ENCODE peak calls at places on chromosomes 4 and X, in nine cellular contexts. One of them, this sample, is unnamed.

GRCh38 chr4:46329118-46329976 is 60.6 kb downstream of the GABRA2 start:
- DNase-seq in AG04450: peak; percentile 7
- DNase-seq in heart right ventricle: no peak
- DNase-seq in left ventricle myocardium inferior: no peak
- DNase-seq in WERI-Rb-1: peak; percentile 68
- DNase-seq in mammary epithelial cell: peak; percentile 60
- DNase-seq in thoracic aorta: no peak
- DNase-seq in endodermal cell: peak; percentile 78
- DNase-seq in psoas muscle: no peak
- DNase-seq in this sample: no peak

GRCh38 chr4:110193822-110194761 is 4.3 kb downstream of the ELOVL6 start:
- DNase-seq in mammary epithelial cell: peak; percentile 93
- DNase-seq in left ventricle myocardium inferior: peak; percentile 52
- DNase-seq in WERI-Rb-1: peak; percentile 52
- DNase-seq in AG04450: peak; percentile 87
- DNase-seq in heart right ventricle: peak; percentile 35
- DNase-seq in endodermal cell: peak; percentile 95
- DNase-seq in thoracic aorta: no peak
- DNase-seq in psoas muscle: no peak
- DNase-seq in this sample: peak; percentile 98

GRCh38 chrX:45505214-45505613 is 304.5 kb upstream of the DIPK2B start:
- DNase-seq in WERI-Rb-1: no peak
- DNase-seq in endodermal cell: no peak
- DNase-seq in thoracic aorta: no peak
- DNase-seq in left ventricle myocardium inferior: no peak
- DNase-seq in psoas muscle: no peak
- DNase-seq in AG04450: peak; percentile 13
- DNase-seq in heart right ventricle: no peak
- DNase-seq in mammary epithelial cell: peak; percentile 91
- DNase-seq in this sample: peak; percentile 45

GRCh38 chrX:76555816-76556215 is 128.3 kb downstream of the MAGEE1 start:
- DNase-seq in heart right ventricle: no peak
- DNase-seq in thoracic aorta: no peak
- DNase-seq in WERI-Rb-1: peak; percentile 67
- DNase-seq in psoas muscle: no peak
- DNase-seq in endodermal cell: peak; percentile 81
- DNase-seq in mammary epithelial cell: peak; percentile 12
- DNase-seq in AG04450: no peak
- DNase-seq in left ventricle myocardium inferior: no peak
- DNase-seq in this sample: peak; percentile 36

GRCh38 chrX:18424482-18425198 is 768 bp upstream of the CDKL5 start:
- DNase-seq in mammary epithelial cell: peak; percentile 20
- DNase-seq in thoracic aorta: no peak
- DNase-seq in AG04450: peak; percentile 36
- DNase-seq in endodermal cell: no peak
- DNase-seq in psoas muscle: no peak
- DNase-seq in WERI-Rb-1: peak; percentile 77
- DNase-seq in left ventricle myocardium inferior: no peak
- DNase-seq in heart right ventricle: no peak
- DNase-seq in this sample: peak; percentile 26

GRCh38 chr4:120769227-120769626 is 153.3 kb downstream of the PRDM5 start:
- DNase-seq in WERI-Rb-1: no peak
- DNase-seq in thoracic aorta: no peak
- DNase-seq in AG04450: peak; percentile 82
- DNase-seq in heart right ventricle: no peak
- DNase-seq in mammary epithelial cell: peak; percentile 1
- DNase-seq in endodermal cell: no peak
- DNase-seq in left ventricle myocardium inferior: no peak
- DNase-seq in psoas muscle: no peak
- DNase-seq in this sample: peak; percentile 92

GRCh38 chr4:122542411-122543236 is 78.2 kb downstream of the IL21 start:
- DNase-seq in mammary epithelial cell: peak; percentile 14
- DNase-seq in endodermal cell: no peak
- DNase-seq in psoas muscle: no peak
- DNase-seq in left ventricle myocardium inferior: no peak
- DNase-seq in WERI-Rb-1: no peak
- DNase-seq in heart right ventricle: no peak
- DNase-seq in thoracic aorta: no peak
- DNase-seq in AG04450: peak; percentile 7
- DNase-seq in this sample: peak; percentile 73

GRCh38 chr4:57147335-57148060 is 37.3 kb upstream of the IGFBP7 start:
- DNase-seq in thoracic aorta: no peak
- DNase-seq in left ventricle myocardium inferior: no peak
- DNase-seq in mammary epithelial cell: no peak
- DNase-seq in AG04450: no peak
- DNase-seq in endodermal cell: no peak
- DNase-seq in WERI-Rb-1: no peak
- DNase-seq in heart right ventricle: no peak
- DNase-seq in psoas muscle: no peak
- DNase-seq in this sample: peak; percentile 77

GRCh38 chr4:36209941-36210663 is 34.2 kb downstream of the ARAP2 start:
- DNase-seq in thoracic aorta: no peak
- DNase-seq in endodermal cell: no peak
- DNase-seq in mammary epithelial cell: peak; percentile 8
- DNase-seq in left ventricle myocardium inferior: no peak
- DNase-seq in AG04450: no peak
- DNase-seq in WERI-Rb-1: no peak
- DNase-seq in heart right ventricle: no peak
- DNase-seq in psoas muscle: no peak
- DNase-seq in this sample: no peak

GRCh38 chr4:93384211-93384610 is 444.3 kb upstream of the ATOH1 start:
- DNase-seq in psoas muscle: no peak
- DNase-seq in WERI-Rb-1: no peak
- DNase-seq in left ventricle myocardium inferior: no peak
- DNase-seq in mammary epithelial cell: no peak
- DNase-seq in thoracic aorta: no peak
- DNase-seq in endodermal cell: no peak
- DNase-seq in AG04450: no peak
- DNase-seq in heart right ventricle: no peak
- DNase-seq in this sample: no peak

GRCh38 chr4:85812776-85813175 is 337.8 kb downstream of the ARHGAP24 start:
- DNase-seq in left ventricle myocardium inferior: no peak
- DNase-seq in WERI-Rb-1: no peak
- DNase-seq in mammary epithelial cell: peak; percentile 8
- DNase-seq in thoracic aorta: no peak
- DNase-seq in endodermal cell: no peak
- DNase-seq in AG04450: no peak
- DNase-seq in heart right ventricle: no peak
- DNase-seq in psoas muscle: no peak
- DNase-seq in this sample: peak; percentile 64

GRCh38 chrX:153411255-153411987 is at the start of gene ZFP92:
- DNase-seq in endodermal cell: no peak
- DNase-seq in mammary epithelial cell: no peak
- DNase-seq in thoracic aorta: no peak
- DNase-seq in heart right ventricle: peak; percentile 58
- DNase-seq in AG04450: no peak
- DNase-seq in WERI-Rb-1: no peak
- DNase-seq in left ventricle myocardium inferior: peak; percentile 38
- DNase-seq in psoas muscle: peak; percentile 56
- DNase-seq in this sample: no peak

GRCh38 chrX:130726661-130727060 is 176.3 kb downstream of the ENOX2 start:
- DNase-seq in WERI-Rb-1: no peak
- DNase-seq in left ventricle myocardium inferior: no peak
- DNase-seq in thoracic aorta: no peak
- DNase-seq in mammary epithelial cell: peak; percentile 72
- DNase-seq in AG04450: no peak
- DNase-seq in endodermal cell: no peak
- DNase-seq in heart right ventricle: no peak
- DNase-seq in psoas muscle: no peak
- DNase-seq in this sample: no peak

GRCh38 chr4:2408401-2408958 is 10.0 kb downstream of the ZFYVE28 start:
- DNase-seq in heart right ventricle: no peak
- DNase-seq in left ventricle myocardium inferior: no peak
- DNase-seq in thoracic aorta: no peak
- DNase-seq in WERI-Rb-1: peak; percentile 41
- DNase-seq in mammary epithelial cell: no peak
- DNase-seq in endodermal cell: peak; percentile 79
- DNase-seq in AG04450: no peak
- DNase-seq in psoas muscle: no peak
- DNase-seq in this sample: no peak

GRCh38 chrX:129777218-129777768 is 2.5 kb upstream of the SASH3 start:
- DNase-seq in thoracic aorta: no peak
- DNase-seq in heart right ventricle: peak; percentile 47
- DNase-seq in endodermal cell: no peak
- DNase-seq in WERI-Rb-1: no peak
- DNase-seq in mammary epithelial cell: no peak
- DNase-seq in left ventricle myocardium inferior: peak; percentile 31
- DNase-seq in psoas muscle: peak; percentile 68
- DNase-seq in AG04450: no peak
- DNase-seq in this sample: no peak

GRCh38 chrX:85859426-85859825 is 187.9 kb downstream of the CHM start:
- DNase-seq in thoracic aorta: no peak
- DNase-seq in heart right ventricle: no peak
- DNase-seq in WERI-Rb-1: no peak
- DNase-seq in mammary epithelial cell: no peak
- DNase-seq in AG04450: no peak
- DNase-seq in endodermal cell: no peak
- DNase-seq in left ventricle myocardium inferior: no peak
- DNase-seq in psoas muscle: no peak
- DNase-seq in this sample: no peak

GRCh38 chr4:22514431-22514830 is 1.4 kb downstream of the ADGRA3 start:
- DNase-seq in mammary epithelial cell: no peak
- DNase-seq in AG04450: no peak
- DNase-seq in psoas muscle: no peak
- DNase-seq in heart right ventricle: no peak
- DNase-seq in left ventricle myocardium inferior: no peak
- DNase-seq in WERI-Rb-1: no peak
- DNase-seq in thoracic aorta: no peak
- DNase-seq in endodermal cell: no peak
- DNase-seq in this sample: peak; percentile 5
- H3K4me3 ChIP-seq in mammary epithelial cell: peak overlapping the region; percentile 70
- H3K4me3 ChIP-seq in AG04450: peak overlapping the region; percentile 80
- H3K4me3 ChIP-seq in psoas muscle: peak overlapping the region; percentile 83
- H3K4me3 ChIP-seq in heart right ventricle: peak overlapping the region; percentile 65
- H3K4me3 ChIP-seq in left ventricle myocardium inferior: peak overlapping the region; percentile 72
- H3K4me3 ChIP-seq in WERI-Rb-1: peak overlapping the region; percentile 83
- H3K4me3 ChIP-seq in thoracic aorta: peak overlapping the region; percentile 76
- H3K4me3 ChIP-seq in endodermal cell: peak overlapping the region; percentile 91
- H3K4me3 ChIP-seq in this sample: peak overlapping the region; percentile 76

GRCh38 chrX:13734278-13735172 is at the start of the genes OFD1 and TRAPPC2:
- DNase-seq in left ventricle myocardium inferior: peak; percentile 86
- DNase-seq in endodermal cell: peak; percentile 95
- DNase-seq in thoracic aorta: peak; percentile 63
- DNase-seq in psoas muscle: peak; percentile 95
- DNase-seq in AG04450: peak; percentile 87
- DNase-seq in mammary epithelial cell: peak; percentile 97
- DNase-seq in WERI-Rb-1: peak; percentile 97
- DNase-seq in heart right ventricle: peak; percentile 86
- DNase-seq in this sample: peak; percentile 96
- TF ChIP-seq CTCF in left ventricle myocardium inferior: no peak
- TF ChIP-seq CTCF in endodermal cell: no peak
- TF ChIP-seq CTCF in thoracic aorta: no peak
- TF ChIP-seq CTCF in psoas muscle: no peak
- TF ChIP-seq CTCF in AG04450: no peak
- TF ChIP-seq CTCF in mammary epithelial cell: no peak
- TF ChIP-seq CTCF in WERI-Rb-1: no peak
- TF ChIP-seq CTCF in heart right ventricle: no peak
- TF ChIP-seq CTCF in this sample: no peak

DNA sequence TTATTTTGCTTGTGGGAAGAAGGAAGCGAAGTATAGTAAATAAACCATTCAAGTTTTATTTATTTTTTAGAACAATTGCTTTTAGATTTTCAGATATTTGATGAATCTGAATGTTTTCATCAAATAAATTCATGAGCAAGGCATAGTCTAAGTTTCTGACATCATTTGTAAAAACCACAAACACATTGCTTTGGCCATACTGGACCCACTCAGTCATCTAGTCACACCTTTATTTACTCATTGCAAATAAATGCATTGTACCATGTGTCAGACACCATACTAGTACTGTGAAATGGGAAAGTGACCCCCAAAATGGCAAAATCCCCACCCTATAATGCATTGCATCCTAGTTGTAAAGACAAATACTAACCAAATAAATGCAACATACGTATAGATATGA is 449.1 kb upstream of the SMIM31 start:
- DNase-seq in endodermal cell: no peak
- DNase-seq in AG04450: no peak
- DNase-seq in WERI-Rb-1: no peak
- DNase-seq in mammary epithelial cell: peak; percentile 35
- DNase-seq in thoracic aorta: no peak
- DNase-seq in heart right ventricle: no peak
- DNase-seq in left ventricle myocardium inferior: no peak
- DNase-seq in psoas muscle: no peak
- DNase-seq in this sample: no peak
- H3K27ac ChIP-seq in endodermal cell: no peak overlapping the region
- H3K27ac ChIP-seq in AG04450: no peak overlapping the region
- H3K27ac ChIP-seq in WERI-Rb-1: no peak overlapping the region
- H3K27ac ChIP-seq in mammary epithelial cell: no peak overlapping the region
- H3K27ac ChIP-seq in thoracic aorta: no peak overlapping the region
- H3K27ac ChIP-seq in heart right ventricle: no peak overlapping the region
- H3K27ac ChIP-seq in left ventricle myocardium inferior: no peak overlapping the region
- H3K27ac ChIP-seq in psoas muscle: no peak overlapping the region
- H3K27ac ChIP-seq in this sample: no peak overlapping the region

GRCh38 chrX:10157545-10157944 is 770 bp downstream of the CLCN4 start:
- DNase-seq in thoracic aorta: no peak
- DNase-seq in endodermal cell: no peak
- DNase-seq in heart right ventricle: no peak
- DNase-seq in left ventricle myocardium inferior: no peak
- DNase-seq in psoas muscle: no peak
- DNase-seq in AG04450: no peak
- DNase-seq in WERI-Rb-1: no peak
- DNase-seq in mammary epithelial cell: no peak
- DNase-seq in this sample: no peak

GRCh38 chrX:10158279-10158939 is 1.6 kb downstream of the CLCN4 start:
- DNase-seq in left ventricle myocardium inferior: peak; percentile 19
- DNase-seq in thoracic aorta: no peak
- DNase-seq in AG04450: no peak
- DNase-seq in heart right ventricle: peak; percentile 43
- DNase-seq in psoas muscle: peak; percentile 75
- DNase-seq in mammary epithelial cell: no peak
- DNase-seq in WERI-Rb-1: peak; percentile 59
- DNase-seq in endodermal cell: peak; percentile 72
- DNase-seq in this sample: no peak

GRCh38 chrX:10156199-10157031 is at the start of gene CLCN4:
- DNase-seq in mammary epithelial cell: no peak
- DNase-seq in thoracic aorta: no peak
- DNase-seq in left ventricle myocardium inferior: peak; percentile 63
- DNase-seq in heart right ventricle: peak; percentile 71
- DNase-seq in AG04450: no peak
- DNase-seq in endodermal cell: peak; percentile 82
- DNase-seq in WERI-Rb-1: peak; percentile 67
- DNase-seq in psoas muscle: peak; percentile 89
- DNase-seq in this sample: peak; percentile 11

GRCh38 chrX:10155137-10155536 is 1.6 kb upstream of the CLCN4 start:
- DNase-seq in AG04450: no peak
- DNase-seq in mammary epithelial cell: no peak
- DNase-seq in heart right ventricle: no peak
- DNase-seq in endodermal cell: no peak
- DNase-seq in left ventricle myocardium inferior: no peak
- DNase-seq in WERI-Rb-1: no peak
- DNase-seq in psoas muscle: no peak
- DNase-seq in thoracic aorta: no peak
- DNase-seq in this sample: no peak

DNA sequence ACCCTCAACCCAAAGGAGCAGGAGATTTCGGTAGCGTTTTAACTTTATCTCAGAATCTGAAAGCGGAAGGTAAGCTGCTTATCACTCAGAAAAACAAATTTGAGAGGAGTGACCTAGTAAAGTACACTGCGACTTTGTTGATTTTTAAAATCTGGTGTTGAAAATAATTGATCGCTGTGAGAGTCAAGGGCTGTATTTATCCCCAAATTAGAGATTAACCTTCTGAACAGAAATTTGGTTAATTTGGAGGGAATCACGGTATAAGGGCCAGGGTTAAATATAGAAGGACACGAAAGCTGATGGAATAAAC is 212 bp downstream of the CLCN4 start:
- DNase-seq in WERI-Rb-1: no peak
- DNase-seq in left ventricle myocardium inferior: no peak
- DNase-seq in heart right ventricle: no peak
- DNase-seq in psoas muscle: no peak
- DNase-seq in thoracic aorta: no peak
- DNase-seq in mammary epithelial cell: no peak
- DNase-seq in AG04450: no peak
- DNase-seq in endodermal cell: no peak
- DNase-seq in this sample: no peak
- H3K4me3 ChIP-seq in WERI-Rb-1: peak overlapping the region; percentile 39
- H3K4me3 ChIP-seq in left ventricle myocardium inferior: peak overlapping the region; percentile 59
- H3K4me3 ChIP-seq in heart right ventricle: peak overlapping the region; percentile 52
- H3K4me3 ChIP-seq in psoas muscle: peak overlapping the region; percentile 63
- H3K4me3 ChIP-seq in thoracic aorta: peak overlapping the region; percentile 68
- H3K4me3 ChIP-seq in mammary epithelial cell: peak overlapping the region; percentile 45
- H3K4me3 ChIP-seq in AG04450: peak overlapping the region; percentile 7
- H3K4me3 ChIP-seq in endodermal cell: peak overlapping the region; percentile 78
- H3K4me3 ChIP-seq in this sample: peak overlapping the region; percentile 41